ENCODE peak calls at places on chromosomes 3 and 15, in four cellular contexts. P is foreskin fibroblast, Q is uterus, X is K562. T is an unnamed sample.

GRCh38 chr3:142943870-142944269 is 19.6 kb downstream of the PAQR9 start:
- DNase-seq in P (no peak), X (no peak), Q (no peak), T (no peak)

GRCh38 chr15:98292442-98293240 is 332.1 kb downstream of the ARRDC4 start:
- DNase-seq in X (peak; percentile 83), P (peak; percentile 7), Q (peak; percentile 20), T (peak; percentile 4)

GRCh38 chr3:53506110-53506762 is 11.8 kb downstream of the CACNA1D start:
- DNase-seq in Q (no peak), P (no peak), X (no peak), T (no peak)

GRCh38 chr3:179000659-179001058 is 71.0 kb downstream of the ZMAT3 start:
- DNase-seq in X (no peak), Q (no peak), P (no peak), T (no peak)

GRCh38 chr3:8324727-8325126 is 176.9 kb upstream of the LMCD1 start:
- DNase-seq in P (peak; percentile 24), X (no peak), Q (no peak), T (peak; percentile 58)

GRCh38 chr3:12705981-12706380 is 42.1 kb upstream of the RAF1 start:
- DNase-seq in P (peak; percentile 35), Q (no peak), X (peak; percentile 4), T (no peak)

GRCh38 chr3:127762077-127762786 is 60.1 kb downstream of the MGLL start:
- DNase-seq in P (no peak), X (no peak), Q (no peak), T (no peak)

GRCh38 chr15:85831415-85832113 is 36.8 kb upstream of the KLHL25 start:
- DNase-seq in P (peak; percentile 48), Q (peak; percentile 73), X (peak; percentile 28), T (peak; percentile 72)

GRCh38 chr3:35224571-35225280 is 414.6 kb upstream of the ARPP21 start:
- DNase-seq in X (no peak), P (no peak), Q (no peak), T (no peak)

GRCh38 chr3:30260747-30261146 is 345.7 kb upstream of the TGFBR2 start:
- DNase-seq in P (no peak), X (no peak), Q (no peak), T (no peak)

GRCh38 chr15:42584031-42584765 is 8.8 kb downstream of the STARD9 start:
- DNase-seq in Q (no peak), X (peak; percentile 71), P (no peak), T (no peak)

GRCh38 chr3:159654183-159655134 is 334.2 kb upstream of the IL12A start:
- DNase-seq in Q (no peak), P (no peak), X (no peak), T (no peak)

GRCh38 chr3:39146611-39147373 is 6.6 kb downstream of the CSRNP1 start:
- DNase-seq in X (no peak), Q (peak; percentile 76), P (peak; percentile 97), T (peak; percentile 95)

DNA sequence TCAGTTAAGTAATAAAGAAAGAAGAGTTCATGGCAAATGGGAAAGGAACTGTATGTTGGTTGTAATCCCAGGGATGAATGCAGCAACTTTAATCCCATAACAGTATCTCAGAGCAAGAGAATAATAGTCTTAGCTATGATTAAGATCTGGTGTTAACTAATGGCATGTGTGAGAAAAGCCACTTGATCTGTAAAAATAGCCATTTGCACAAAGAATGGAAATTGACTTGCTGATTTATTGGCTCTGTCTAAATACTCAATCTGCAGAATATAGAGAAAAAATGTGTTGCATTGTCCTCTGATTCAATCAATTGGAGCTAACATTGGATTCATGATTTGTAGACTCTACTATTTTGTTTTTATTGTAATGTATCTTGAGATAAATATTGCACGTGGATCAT is 987.0 kb downstream of the NSUN3 start:
- DNase-seq in Q (no peak), X (no peak), P (no peak), T (no peak)
- TF ChIP-seq CTCF in Q (no peak), X (no peak), P (no peak), T (no peak)

DNA sequence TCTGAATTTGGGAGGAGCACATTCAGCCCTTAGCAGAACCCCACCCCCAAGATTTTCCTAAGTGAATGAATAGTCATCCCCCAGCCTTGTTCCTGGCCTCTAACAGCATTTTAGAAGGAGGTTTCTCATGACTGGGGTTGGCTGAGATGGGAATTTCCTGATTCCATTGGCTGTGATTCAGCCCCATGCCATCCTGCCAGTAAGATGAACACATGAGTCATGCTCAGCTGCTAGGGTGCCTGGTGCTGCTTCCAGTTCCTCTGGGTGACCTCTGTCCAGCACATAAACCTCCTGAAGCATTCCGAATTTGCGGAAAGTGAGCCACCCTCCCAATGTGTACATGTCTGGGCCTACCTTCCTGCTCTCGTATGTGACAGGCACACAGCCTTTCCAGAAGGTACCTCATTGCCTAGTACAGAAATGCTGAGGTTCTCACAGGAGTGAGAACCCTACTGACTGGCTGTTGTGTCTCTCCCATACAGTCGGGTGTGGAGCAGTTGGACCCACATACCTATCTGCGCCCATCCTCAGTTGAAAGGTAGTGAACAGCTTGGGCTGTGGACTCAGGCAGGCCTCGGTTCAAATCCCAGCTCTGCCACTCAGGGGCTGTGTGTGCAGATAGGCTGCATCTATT is 91.7 kb downstream of the APBA2 start:
- DNase-seq in Q (no peak), P (peak; percentile 97), X (no peak), T (peak; percentile 96)
- TF ChIP-seq CTCF in Q (no peak), P (no peak), X (no peak), T (no peak)

DNA sequence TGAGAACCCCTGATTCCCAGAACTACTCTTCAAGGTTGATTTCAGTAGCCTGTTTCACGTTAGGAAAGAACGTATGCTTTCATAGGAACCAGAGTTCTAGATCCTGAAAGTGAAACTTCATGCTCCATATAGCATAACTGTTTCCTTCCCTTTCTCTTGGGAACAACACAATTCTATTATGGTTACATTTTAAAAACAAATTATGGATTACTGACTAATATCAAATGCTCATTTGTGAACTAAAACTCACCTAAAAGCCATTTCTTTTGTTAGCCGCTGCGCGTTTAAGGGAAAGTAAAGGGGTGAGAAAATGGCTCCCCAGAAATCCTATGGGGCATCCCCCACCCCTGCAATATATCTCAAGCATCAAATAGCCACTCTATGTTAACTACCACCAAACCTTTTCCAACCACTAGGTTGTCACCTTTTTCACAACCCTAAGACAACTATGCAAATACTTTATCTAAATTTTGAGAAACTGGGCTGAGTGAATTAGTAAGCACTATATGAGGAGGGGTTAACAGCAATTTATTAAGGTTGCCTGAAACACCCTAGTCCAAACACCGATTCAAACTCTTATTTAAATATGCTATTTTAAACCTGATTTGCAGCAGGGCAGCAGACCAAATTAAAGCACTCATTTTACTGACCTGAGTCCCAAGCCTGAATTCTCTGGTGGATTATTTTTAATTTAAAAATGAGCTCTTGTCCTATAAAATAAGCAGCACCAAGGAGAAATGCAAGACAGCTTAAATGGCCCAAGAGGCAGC is 2.4 kb downstream of the SIAH2 start:
- DNase-seq in P (no peak), Q (no peak), X (no peak), T (no peak)
- TF ChIP-seq CTCF in P (no peak), Q (no peak), X (no peak), T (no peak)

GRCh38 chr3:76756578-76756977 is 283.3 kb upstream of the ROBO2 start:
- DNase-seq in P (no peak), Q (no peak), X (no peak), T (no peak)

GRCh38 chr3:76753599-76753998 is 286.3 kb upstream of the ROBO2 start:
- DNase-seq in X (no peak), Q (no peak), P (no peak), T (no peak)
- TF ChIP-seq CTCF in X (no peak), Q (no peak), P (no peak), T (no peak)

GRCh38 chr15:64749999-64750657 is 25.3 kb downstream of the RBPMS2 start:
- DNase-seq in X (peak; percentile 60), P (peak; percentile 11), Q (no peak), T (peak; percentile 39)
- TF ChIP-seq CTCF in X (peak; percentile 58), P (no peak), Q (no peak), T (peak; percentile 23)

GRCh38 chr15:69067296-69067695 is 52.8 kb downstream of the NOX5 start:
- DNase-seq in P (no peak), Q (no peak), X (no peak), T (no peak)
- TF ChIP-seq CTCF in P (no peak), Q (no peak), X (no peak), T (no peak)

DNA sequence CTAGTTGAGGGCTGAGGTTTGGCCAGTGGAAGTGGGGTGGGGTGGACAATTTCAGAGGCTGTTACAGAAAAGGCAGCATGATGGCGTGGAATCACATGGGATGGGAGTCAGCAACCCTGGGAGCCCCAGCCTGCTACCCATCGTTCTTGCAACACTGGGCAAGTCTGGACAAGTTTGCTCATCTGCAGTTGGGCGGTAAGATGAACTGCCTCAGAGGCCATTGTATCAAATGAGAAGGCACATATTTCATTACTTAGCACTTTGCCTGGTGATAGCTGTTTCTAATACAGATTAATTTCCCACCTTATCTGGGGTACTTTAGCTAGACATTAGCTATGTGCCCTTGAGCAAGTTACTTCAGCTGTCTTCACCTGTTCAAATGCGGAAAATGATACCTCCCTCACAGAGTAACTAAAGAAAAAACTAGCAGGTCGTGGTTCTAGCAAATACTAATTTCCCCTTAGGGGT is 248.9 kb downstream of the THSD4 start:
- DNase-seq in P (no peak), X (no peak), Q (no peak), T (no peak)
- TF ChIP-seq CTCF in P (no peak), X (no peak), Q (no peak), T (no peak)

GRCh38 chr15:57743424-57743823 is 36.9 kb downstream of the POLR2M start:
- DNase-seq in X (no peak), P (no peak), Q (no peak), T (no peak)
- TF ChIP-seq CTCF in X (peak; percentile 47), P (peak; percentile 12), Q (no peak), T (peak; percentile 20)